ENCODE peak calls at places on chromosomes 16 and 17, in eight cellular contexts. C is dermis blood vessel endothelial cell; E is naive thymus-derived CD8-positive, alpha-beta T cell; D is Daoy; G is GM23338; O is bronchial epithelial cell; N is cardiac fibroblast; T is M059J. L is an unnamed sample.

GRCh38 chr17:40038882-40039513 is 15.2 kb downstream of the MED24 start:
- DNase-seq in C (peak), E (no peak), D (peak), G (peak), O (peak), N (peak), T (peak), L (peak)

GRCh38 chr17:47324224-47325020 is 667 bp downstream of the EFCAB13 start:
- DNase-seq in C (peak), E (peak), D (no peak), G (peak), O (peak), N (peak), T (peak), L (peak)

GRCh38 chr17:63760771-63761539 is 12.4 kb downstream of the CCDC47 start:
- DNase-seq in C (no peak), E (no peak), D (peak), G (no peak), O (no peak), N (no peak), T (peak), L (no peak)

GRCh38 chr17:39861235-39861634 is 2.9 kb downstream of the IKZF3 start:
- DNase-seq in C (no peak), E (no peak), D (no peak), G (no peak), O (no peak), N (no peak), T (no peak), L (no peak)

GRCh38 chr16:2343211-2343610 is 2.7 kb upstream of the ABCA3 start:
- DNase-seq in C (no peak), E (no peak), D (no peak), G (no peak), O (no peak), N (no peak), T (no peak), L (no peak)

GRCh38 chr16:818592-818991 is 18.1 kb upstream of the GNG13 start:
- DNase-seq in C (no peak), E (no peak), D (no peak), G (no peak), O (no peak), N (no peak), T (no peak), L (no peak)

GRCh38 chr17:28570716-28571254 is 539 bp downstream of the PIGS start:
- DNase-seq in C (peak), E (peak), D (peak), G (peak), O (no peak), N (peak), T (peak), L (no peak)

GRCh38 chr16:9971907-9972306 is 210.3 kb downstream of the GRIN2A start:
- DNase-seq in C (no peak), E (no peak), D (no peak), G (peak), O (no peak), N (no peak), T (no peak), L (no peak)

GRCh38 chr16:9874233-9874632 is 308.0 kb downstream of the GRIN2A start:
- DNase-seq in C (no peak), E (no peak), D (no peak), G (peak), O (no peak), N (no peak), T (no peak), L (no peak)

GRCh38 chr17:38613981-38614779 is 8.4 kb upstream of the SRCIN1 start:
- DNase-seq in C (no peak), E (no peak), D (no peak), G (peak), O (no peak), N (no peak), T (no peak), L (no peak)

GRCh38 chr17:39547713-39548478 is 59.8 kb downstream of the NEUROD2 start:
- DNase-seq in C (peak), E (peak), D (peak), G (peak), O (peak), N (peak), T (peak), L (peak)

GRCh38 chr17:7841309-7841621 is 7.2 kb downstream of the KDM6B start:
- DNase-seq in C (no peak), E (no peak), D (no peak), G (no peak), O (no peak), N (no peak), T (no peak), L (no peak)

GRCh38 chr17:28484296-28484695 is 10.9 kb downstream of the SLC13A2 start:
- DNase-seq in C (no peak), E (no peak), D (no peak), G (no peak), O (no peak), N (no peak), T (no peak), L (no peak)

GRCh38 chr17:81956607-81957589 is 4.1 kb downstream of the NOTUM start:
- DNase-seq in C (no peak), E (no peak), D (no peak), G (no peak), O (no peak), N (no peak), T (no peak), L (no peak)

GRCh38 chr17:73478768-73479424 is 165.3 kb downstream of the SDK2 start:
- DNase-seq in C (no peak), E (no peak), D (no peak), G (peak), O (no peak), N (no peak), T (no peak), L (no peak)

GRCh38 chr17:68451650-68452354 is 5.5 kb downstream of the WIPI1 start:
- DNase-seq in C (no peak), E (no peak), D (no peak), G (no peak), O (no peak), N (no peak), T (no peak), L (no peak)

GRCh38 chr17:40340880-40341807 is 23.4 kb downstream of the GJD3 start:
- DNase-seq in C (peak), E (peak), D (peak), G (peak), O (peak), N (peak), T (peak), L (peak)

GRCh38 chr17:27585153-27585681 is 45.8 kb upstream of the LGALS9 start:
- DNase-seq in C (no peak), E (no peak), D (no peak), G (no peak), O (no peak), N (peak), T (no peak), L (no peak)

GRCh38 chr17:74160656-74161500 is 42.6 kb upstream of the RPL38 start:
- DNase-seq in C (no peak), E (no peak), D (no peak), G (no peak), O (no peak), N (no peak), T (no peak), L (no peak)

GRCh38 chr17:28466521-28467048 is 6.9 kb upstream of the SLC13A2 start:
- DNase-seq in C (no peak), E (no peak), D (peak), G (no peak), O (no peak), N (no peak), T (no peak), L (no peak)

GRCh38 chr16:17803625-17804410 is 333.1 kb upstream of the XYLT1 start:
- DNase-seq in C (no peak), E (no peak), D (peak), G (no peak), O (no peak), N (peak), T (peak), L (no peak)

GRCh38 chr16:361872-362701 is 8.3 kb downstream of the MRPL28 start:
- DNase-seq in C (peak), E (peak), D (peak), G (peak), O (peak), N (peak), T (peak), L (peak)

GRCh38 chr17:64154321-64155089 is 24.6 kb upstream of the ERN1 start:
- DNase-seq in C (no peak), E (no peak), D (no peak), G (peak), O (no peak), N (no peak), T (no peak), L (no peak)

GRCh38 chr17:44759096-44759915 is 518 bp downstream of the ADAM11 start:
- DNase-seq in C (no peak), E (no peak), D (no peak), G (no peak), O (no peak), N (no peak), T (no peak), L (no peak)

GRCh38 chr16:85451646-85452363 is 161.3 kb upstream of the GSE1 start:
- DNase-seq in C (no peak), E (peak), D (no peak), G (no peak), O (no peak), N (no peak), T (no peak), L (no peak)

GRCh38 chr17:59649886-59650285 is 30.2 kb downstream of the CLTC start:
- DNase-seq in C (no peak), E (no peak), D (no peak), G (no peak), O (no peak), N (no peak), T (no peak), L (no peak)